ENCODE peak calls at places on chromosomes 5 and 9, in eight cellular contexts. Y is lung; E is CD4-positive, alpha-beta T cell; P is AG09319; C is kidney epithelial cell; Q is GM13977; N is progenitor cell of endocrine pancreas; M is AG10803. T is an unnamed sample.
A peak's percentile ranks its signal among the peaks of the same experiment; 100 is the strongest.

GRCh38 chr5:64742821-64743220 is 25.7 kb downstream of the SREK1IP1 start:
- DNase-seq in Y (no peak), E (no peak), P (no peak), C (no peak), Q (no peak), N (no peak), M (peak; percentile 29), T (no peak)

GRCh38 chr9:120891255-120891954 is 14.4 kb upstream of the PHF19 start:
- DNase-seq in Y (no peak), E (no peak), P (no peak), C (no peak), Q (no peak), N (no peak), M (no peak), T (no peak)

GRCh38 chr9:112819635-112820496 is 69.3 kb downstream of the SNX30 start:
- DNase-seq in Y (no peak), E (no peak), P (peak; percentile 20), C (peak; percentile 48), Q (peak; percentile 38), N (no peak), M (peak; percentile 79), T (no peak)

GRCh38 chr9:128552744-128553221 is 396 bp downstream of the SPTAN1 start:
- DNase-seq in Y (peak; percentile 54), E (no peak), P (no peak), C (no peak), Q (no peak), N (peak; percentile 61), M (peak; percentile 20), T (no peak)

GRCh38 chr5:122858451-122858850 is 13.0 kb downstream of the SNX24 start:
- DNase-seq in Y (no peak), E (no peak), P (no peak), C (no peak), Q (no peak), N (no peak), M (no peak), T (no peak)

GRCh38 chr9:129929467-129930125 is 94.3 kb downstream of the USP20 start:
- DNase-seq in Y (no peak), E (no peak), P (no peak), C (no peak), Q (no peak), N (no peak), M (no peak), T (no peak)

GRCh38 chr5:82336566-82337351 is 58.6 kb upstream of the RPS23 start:
- DNase-seq in Y (no peak), E (no peak), P (no peak), C (no peak), Q (no peak), N (no peak), M (peak; percentile 73), T (no peak)

GRCh38 chr9:99105152-99106043 is 485 bp downstream of the TGFBR1 start:
- DNase-seq in Y (peak; percentile 81), E (no peak), P (peak; percentile 57), C (no peak), Q (peak; percentile 90), N (peak; percentile 55), M (peak; percentile 85), T (peak; percentile 51)

GRCh38 chr5:1208743-1209551 is 7.6 kb downstream of the SLC6A19 start:
- DNase-seq in Y (no peak), E (no peak), P (no peak), C (no peak), Q (peak; percentile 60), N (no peak), M (peak; percentile 5), T (no peak)

GRCh38 chr9:72210522-72210921 is 61.3 kb downstream of the GDA start:
- DNase-seq in Y (no peak), E (no peak), P (no peak), C (no peak), Q (no peak), N (no peak), M (no peak), T (no peak)

GRCh38 chr9:5718296-5719032 is 89.6 kb downstream of the RIC1 start:
- DNase-seq in Y (no peak), E (no peak), P (no peak), C (no peak), Q (no peak), N (no peak), M (peak; percentile 49), T (no peak)

GRCh38 chr9:84969084-84969483 is 299.6 kb downstream of the NTRK2 start:
- DNase-seq in Y (no peak), E (no peak), P (no peak), C (no peak), Q (no peak), N (no peak), M (no peak), T (no peak)

GRCh38 chr5:151739939-151740335 is 18.5 kb downstream of the ATOX1 start:
- DNase-seq in Y (no peak), E (no peak), P (peak; percentile 85), C (peak; percentile 56), Q (no peak), N (no peak), M (peak; percentile 99), T (no peak)

GRCh38 chr5:147939431-147940114 is 33.2 kb upstream of the C5orf46 start:
- DNase-seq in Y (peak; percentile 39), E (no peak), P (no peak), C (no peak), Q (no peak), N (no peak), M (no peak), T (no peak)

GRCh38 chr5:147930759-147931158 is 24.4 kb upstream of the C5orf46 start:
- DNase-seq in Y (no peak), E (no peak), P (no peak), C (no peak), Q (no peak), N (no peak), M (no peak), T (no peak)

DNA sequence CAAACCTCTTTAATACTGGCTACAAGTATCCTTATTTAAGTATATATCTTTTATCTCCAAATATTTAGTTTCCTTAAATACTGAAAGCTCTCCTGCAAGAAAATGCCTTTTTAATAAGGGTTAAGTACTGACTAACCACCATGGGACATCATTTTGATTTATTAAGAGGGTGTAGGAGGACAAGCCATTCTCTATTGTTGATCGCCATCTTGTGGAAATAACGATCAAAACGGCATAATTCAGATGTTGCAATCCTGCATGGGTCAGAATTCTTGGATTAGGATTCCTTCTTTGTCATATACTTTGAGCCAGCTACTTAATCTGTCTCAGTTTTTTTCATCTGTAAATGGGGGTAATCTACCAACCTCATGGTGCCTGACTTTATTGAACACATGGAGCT is 28.7 kb upstream of the C5orf46 start:
- DNase-seq in Y (no peak), E (no peak), P (no peak), C (no peak), Q (peak; percentile 16), N (no peak), M (peak; percentile 26), T (no peak)
- TF ChIP-seq CTCF in Y (peak; percentile 29), E (no peak), P (no peak), C (peak; percentile 24), Q (no peak), N (peak; percentile 51), M (peak; percentile 34), T (no peak)

DNA sequence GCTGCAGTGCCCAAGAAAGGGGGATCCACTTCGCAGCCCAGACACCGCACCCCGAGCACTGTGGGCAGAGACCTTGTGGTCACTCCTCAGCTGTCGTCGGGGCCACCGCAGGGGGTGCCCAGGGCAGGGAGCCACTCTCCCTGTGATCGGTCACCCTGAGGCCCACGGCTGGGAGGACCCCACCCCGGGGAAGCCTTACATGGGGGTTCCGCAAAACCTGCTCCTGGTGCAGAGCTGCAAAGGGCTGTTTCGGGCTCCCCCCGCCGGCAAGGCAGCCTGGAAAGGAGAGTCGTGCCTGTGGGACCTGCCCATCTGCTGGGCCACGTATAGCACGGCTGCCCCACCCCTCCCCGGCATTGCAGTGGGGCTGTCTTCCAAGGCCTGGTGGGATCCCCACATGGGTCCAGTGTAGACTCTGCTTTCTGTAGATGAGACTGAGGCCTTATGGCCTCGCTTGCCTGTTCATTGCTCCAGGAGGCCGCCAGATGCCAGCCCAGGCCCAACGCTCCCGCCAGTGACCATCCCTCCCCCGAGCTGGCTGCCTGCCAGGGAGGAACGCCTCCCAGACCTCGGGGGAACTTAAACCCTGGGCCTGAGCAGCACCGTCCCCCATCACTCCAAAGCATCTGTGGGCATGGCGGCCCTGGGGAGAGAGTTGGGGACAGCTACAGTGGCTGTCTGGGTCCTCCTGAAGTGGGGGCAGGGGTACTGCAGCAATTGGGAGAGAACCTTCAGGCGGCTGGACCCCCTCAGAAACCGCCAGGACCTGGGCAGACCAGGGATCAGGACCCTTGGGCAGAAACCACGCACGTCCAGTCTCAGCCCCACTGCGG is 1.6 kb upstream of the DNLZ start:
- DNase-seq in Y (no peak), E (no peak), P (no peak), C (no peak), Q (no peak), N (no peak), M (peak; percentile 15), T (no peak)
- TF ChIP-seq CTCF in Y (no peak), E (no peak), P (no peak), C (no peak), Q (no peak), N (no peak), M (no peak), T (no peak)

GRCh38 chr5:141761-142160 is 49.5 kb upstream of the LRRC14B start:
- DNase-seq in Y (no peak), E (no peak), P (no peak), C (no peak), Q (no peak), N (no peak), M (no peak), T (no peak)

GRCh38 chr5:142246-142810 is 49.0 kb upstream of the LRRC14B start:
- DNase-seq in Y (no peak), E (no peak), P (no peak), C (no peak), Q (no peak), N (no peak), M (no peak), T (no peak)

GRCh38 chr5:141211-141610 is 49.2 kb downstream of the PLEKHG4B start:
- DNase-seq in Y (no peak), E (no peak), P (no peak), C (no peak), Q (peak; percentile 22), N (no peak), M (no peak), T (no peak)

GRCh38 chr5:144941-145340 is 46.4 kb upstream of the LRRC14B start:
- DNase-seq in Y (no peak), E (no peak), P (no peak), C (no peak), Q (no peak), N (no peak), M (no peak), T (no peak)

DNA sequence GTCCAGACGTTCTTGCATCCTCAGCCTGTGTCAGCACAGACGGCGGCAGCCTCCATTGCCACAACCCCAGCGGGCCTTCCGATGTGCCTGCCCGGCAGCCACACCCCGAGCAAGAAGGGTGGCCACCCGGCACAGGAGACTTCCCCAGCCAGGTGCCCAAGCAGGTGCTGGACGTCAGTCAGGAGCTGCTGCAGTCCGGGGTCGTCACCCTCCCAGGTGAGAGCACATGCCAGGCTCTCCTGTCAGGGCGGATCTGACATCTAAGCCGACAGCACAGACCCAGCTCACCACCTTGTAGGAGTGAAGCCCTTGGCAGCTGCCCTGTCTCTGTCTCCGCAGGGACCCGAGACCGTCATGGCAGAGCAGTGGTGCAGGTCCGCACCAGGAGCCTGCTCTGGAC is 48.3 kb upstream of the LRRC14B start:
- DNase-seq in Y (no peak), E (no peak), P (no peak), C (no peak), Q (no peak), N (no peak), M (no peak), T (no peak)
- TF ChIP-seq CTCF in Y (no peak), E (no peak), P (no peak), C (no peak), Q (no peak), N (no peak), M (no peak), T (no peak)

GRCh38 chr9:87894998-87895625 is 12.4 kb downstream of the SPATA31E1 start:
- DNase-seq in Y (no peak), E (no peak), P (no peak), C (no peak), Q (no peak), N (no peak), M (peak; percentile 53), T (no peak)
- TF ChIP-seq CTCF in Y (no peak), E (no peak), P (no peak), C (no peak), Q (no peak), N (no peak), M (peak; percentile 1), T (no peak)

T was measured in omental fat pad.